ENCODE peak calls at places on chromosome 11, in six cellular contexts. M is GM03348; C is A549; I is right atrium auricular region; R is activated CD4-positive, alpha-beta T cell treated with anti-CD3 and anti-CD28 coated beads, Interleukin-2, amount 50 U/mL, for 24 hours; V is activated T-helper 1 cell treated with anti-CD3 and anti-CD28 coated beads, Interleukin-12 subunit alpha, Interleukin-12 subunit beta, Interleukin-2, Interleukin-4 antibody, amounts not matched to agents 30 ng/mL and 10 ng/mL and 1 ng/mL, durations not matched to agents 14 hours and 24 hours and 36 hours. Y is an unnamed sample.

GRCh38 chr11:124769804-124770774 is 8.0 kb upstream of the ESAM start:
- DNase-seq in M (no peak), C (no peak), I (no peak), R (no peak), V (no peak), Y (no peak)

GRCh38 chr11:88320149-88320559 is 17.4 kb downstream of the CTSC start:
- DNase-seq in M (peak; percentile 62), C (no peak), I (no peak), R (no peak), V (no peak), Y (no peak)

GRCh38 chr11:36631704-36632287 is 33.8 kb upstream of the RAG2 start:
- DNase-seq in M (no peak), C (no peak), I (no peak), R (no peak), V (no peak), Y (no peak)

GRCh38 chr11:101453682-101454081 is 130.1 kb downstream of the TRPC6 start:
- DNase-seq in M (no peak), C (no peak), I (no peak), R (no peak), V (no peak), Y (no peak)

GRCh38 chr11:124725719-124726105 is 14.0 kb upstream of the NRGN start:
- DNase-seq in M (peak; percentile 38), C (no peak), I (no peak), R (no peak), V (no peak), Y (no peak)

GRCh38 chr11:131668867-131669780 is 298.7 kb downstream of the NTM start:
- DNase-seq in M (peak; percentile 71), C (peak; percentile 49), I (no peak), R (no peak), V (no peak), Y (no peak)

GRCh38 chr11:4388221-4388620 is 5.3 kb downstream of the TRIM21 start:
- DNase-seq in M (no peak), C (no peak), I (no peak), R (no peak), V (no peak), Y (no peak)

GRCh38 chr11:15843309-15843857 is 513.0 kb downstream of the SOX6 start:
- DNase-seq in M (no peak), C (no peak), I (no peak), R (no peak), V (no peak), Y (no peak)